ENCODE peak calls at places on chromosomes 5 and 9, in nine cellular contexts. Q is HFF-Myc; P is chondrocyte; L is endothelial cell; I is CD4-positive, alpha-beta T cell; M is AG04450; B is spleen; J is PC-9; O is CD8-positive, alpha-beta T cell. X is an unnamed sample.

GRCh38 chr5:97046270-97046982 is 96.0 kb downstream of the LIX1 start:
- DNase-seq in B (no peak), Q (no peak), P (no peak), O (no peak), I (no peak), J (no peak), M (no peak), L (no peak), X (no peak)

GRCh38 chr5:119537704-119538103 is 85.4 kb downstream of the HSD17B4 start:
- DNase-seq in Q (no peak), L (no peak), I (no peak), P (no peak), M (no peak), B (no peak), O (no peak), J (peak), X (peak)

GRCh38 chr9:132509921-132510874 is 72.2 kb upstream of the BARHL1 start:
- DNase-seq in L (no peak), Q (no peak), M (no peak), I (no peak), P (peak), B (peak), J (no peak), O (no peak), X (no peak)

GRCh38 chr5:167916706-167917105 is 374.7 kb upstream of the WWC1 start:
- DNase-seq in B (no peak), L (no peak), P (no peak), I (no peak), J (peak), Q (no peak), M (peak), O (no peak), X (no peak)

GRCh38 chr5:77778881-77779438 is 2.8 kb upstream of the TBCA start:
- DNase-seq in O (no peak), P (no peak), J (no peak), I (no peak), L (no peak), B (no peak), Q (no peak), M (no peak), X (no peak)

GRCh38 chr9:81490605-81491331 is 198.6 kb downstream of the TLE1 start:
- DNase-seq in B (no peak), Q (no peak), L (no peak), P (no peak), O (no peak), J (peak), I (no peak), M (no peak), X (no peak)

GRCh38 chr5:172451771-172452197 is 2.5 kb downstream of the SH3PXD2B start:
- DNase-seq in M (no peak), O (no peak), P (no peak), I (no peak), J (peak), B (peak), L (no peak), Q (no peak), X (no peak)

GRCh38 chr9:82988488-82988887 is 74.5 kb downstream of the RASEF start:
- DNase-seq in M (no peak), Q (no peak), O (no peak), I (no peak), J (no peak), L (no peak), B (no peak), P (no peak), X (no peak)

GRCh38 chr5:43227655-43228054 is 35.6 kb downstream of the NIM1K start:
- DNase-seq in M (peak), J (peak), P (no peak), Q (peak), O (no peak), L (no peak), I (no peak), B (no peak), X (no peak)

GRCh38 chr9:129014611-129015010 is 13.5 kb downstream of the SH3GLB2 start:
- DNase-seq in B (no peak), M (no peak), O (no peak), Q (no peak), L (no peak), I (no peak), J (no peak), P (no peak), X (no peak)

GRCh38 chr9:69181908-69182353 is 7.9 kb downstream of the TJP2 start:
- DNase-seq in B (no peak), I (no peak), L (no peak), O (no peak), Q (no peak), J (no peak), M (no peak), P (no peak), X (no peak)

GRCh38 chr5:81760521-81760920 is 9.6 kb upstream of the SSBP2 start:
- DNase-seq in I (no peak), J (no peak), L (no peak), O (no peak), Q (no peak), B (no peak), P (no peak), M (no peak), X (no peak)

GRCh38 chr5:72209515-72210115 is 102.3 kb downstream of the MAP1B start:
- DNase-seq in P (no peak), I (no peak), L (no peak), J (no peak), B (no peak), Q (no peak), M (no peak), O (no peak), X (no peak)
- TF ChIP-seq CTCF in P (no peak), I (no peak), L (no peak), J (no peak), B (no peak), Q (no peak), M (no peak), O (no peak), X (no peak)

GRCh38 chr9:89009049-89009840 is 18.0 kb downstream of the S1PR3 start:
- DNase-seq in B (no peak), P (no peak), O (no peak), I (no peak), Q (no peak), M (no peak), L (no peak), J (no peak), X (no peak)
- TF ChIP-seq CTCF in B (no peak), P (peak), O (no peak), I (no peak), Q (peak), M (peak), L (no peak), J (no peak), X (no peak)

GRCh38 chr5:63401434-63402046 is 560.7 kb downstream of the HTR1A start:
- DNase-seq in O (no peak), L (peak), M (no peak), B (no peak), P (peak), Q (peak), J (no peak), I (no peak), X (peak)
- TF ChIP-seq CTCF in O (no peak), L (peak), M (peak), B (peak), P (peak), Q (peak), J (peak), I (peak), X (peak)

DNA sequence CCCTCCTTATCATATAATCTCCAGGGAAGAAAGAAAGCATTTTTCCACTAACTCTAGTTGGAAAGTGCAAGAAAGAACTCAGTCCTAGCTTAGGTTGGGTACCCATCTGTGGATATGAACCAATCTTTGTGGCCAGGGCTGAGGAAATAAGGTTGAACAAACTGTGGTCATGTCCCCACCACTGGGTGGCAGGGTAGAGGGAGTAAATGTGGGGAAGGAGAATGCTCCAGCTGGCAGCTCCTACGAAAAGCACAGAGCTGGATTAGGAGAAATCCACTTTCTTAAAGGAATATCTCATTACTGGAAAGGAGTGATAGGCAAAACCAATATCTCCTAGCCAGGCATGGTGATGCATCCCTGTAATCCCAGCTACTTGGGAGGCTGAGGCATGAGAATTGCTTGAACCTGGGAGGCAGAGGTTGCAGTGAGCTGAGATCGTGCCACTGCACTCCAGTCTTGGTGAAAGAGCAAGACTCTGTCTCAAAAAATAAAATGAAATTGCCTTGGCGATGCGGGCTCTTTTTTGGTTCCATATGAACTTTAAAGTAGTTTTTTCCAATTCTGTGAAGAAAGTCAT is 175.1 kb downstream of the CCDC192 start:
- DNase-seq in M (no peak), B (no peak), J (no peak), L (peak), O (no peak), Q (peak), P (no peak), I (no peak), X (peak)
- TF ChIP-seq CTCF in M (peak), B (peak), J (peak), L (peak), O (no peak), Q (peak), P (peak), I (no peak), X (peak)